ENCODE peak calls at places on chromosomes 13 and 19, in four cellular contexts. One of them, this sample, is unnamed.

GRCh38 chr13:47215741-47216140 is 318.9 kb upstream of the HTR2A start:
- DNase-seq in uterus: no peak
- DNase-seq in prostate gland: no peak
- DNase-seq in endodermal cell: peak; percentile 55
- DNase-seq in this sample: peak; percentile 82

GRCh38 chr13:24267283-24267682 is 42.1 kb upstream of the C1QTNF9 start:
- DNase-seq in prostate gland: no peak
- DNase-seq in endodermal cell: no peak
- DNase-seq in uterus: no peak
- DNase-seq in this sample: no peak

GRCh38 chr13:102799544-102800144 is 725 bp downstream of the BIVM start:
- DNase-seq in endodermal cell: peak; percentile 73
- DNase-seq in prostate gland: peak; percentile 8
- DNase-seq in uterus: no peak
- DNase-seq in this sample: peak; percentile 41

GRCh38 chr13:94345374-94346195 is 133.9 kb downstream of the DCT start:
- DNase-seq in uterus: no peak
- DNase-seq in endodermal cell: no peak
- DNase-seq in prostate gland: peak; percentile 37
- DNase-seq in this sample: peak; percentile 77

GRCh38 chr13:26247608-26248007 is 6.3 kb upstream of the CDK8 start:
- DNase-seq in uterus: no peak
- DNase-seq in prostate gland: no peak
- DNase-seq in endodermal cell: no peak
- DNase-seq in this sample: no peak

GRCh38 chr19:36605839-36606478 is 846 bp downstream of the ZNF382 start:
- DNase-seq in endodermal cell: no peak
- DNase-seq in uterus: no peak
- DNase-seq in prostate gland: no peak
- DNase-seq in this sample: peak; percentile 23

GRCh38 chr19:38277969-38278680 is 13.8 kb downstream of the SPINT2 start:
- DNase-seq in endodermal cell: no peak
- DNase-seq in uterus: peak; percentile 63
- DNase-seq in prostate gland: no peak
- DNase-seq in this sample: no peak

GRCh38 chr13:78589206-78589605 is 14.1 kb downstream of the POU4F1 start:
- DNase-seq in prostate gland: no peak
- DNase-seq in endodermal cell: peak; percentile 95
- DNase-seq in uterus: no peak
- DNase-seq in this sample: peak; percentile 26

GRCh38 chr13:70784590-70784989 is 676.3 kb upstream of the KLHL1 start:
- DNase-seq in endodermal cell: no peak
- DNase-seq in uterus: no peak
- DNase-seq in prostate gland: no peak
- DNase-seq in this sample: no peak

GRCh38 chr13:76473552-76474134 is 412.6 kb downstream of the KCTD12 start:
- DNase-seq in endodermal cell: peak; percentile 92
- DNase-seq in uterus: peak; percentile 58
- DNase-seq in prostate gland: peak; percentile 58
- DNase-seq in this sample: peak; percentile 57

GRCh38 chr19:58479303-58479702 is 3.2 kb downstream of the ZNF446 start:
- DNase-seq in endodermal cell: no peak
- DNase-seq in prostate gland: no peak
- DNase-seq in uterus: no peak
- DNase-seq in this sample: no peak

GRCh38 chr19:47541507-47541906 is 26.6 kb upstream of the NAPA start:
- DNase-seq in uterus: no peak
- DNase-seq in endodermal cell: no peak
- DNase-seq in prostate gland: no peak
- DNase-seq in this sample: no peak

GRCh38 chr13:59750860-59751259 is 412.9 kb downstream of the DIAPH3 start:
- DNase-seq in prostate gland: no peak
- DNase-seq in uterus: no peak
- DNase-seq in endodermal cell: peak; percentile 86
- DNase-seq in this sample: peak; percentile 32

GRCh38 chr13:114107686-114108081 is 24.7 kb downstream of the RASA3 start:
- DNase-seq in uterus: peak; percentile 13
- DNase-seq in prostate gland: no peak
- DNase-seq in endodermal cell: peak; percentile 39
- DNase-seq in this sample: no peak

GRCh38 chr19:52070496-52070895 is 21.9 kb upstream of the ZNF432 start:
- DNase-seq in endodermal cell: no peak
- DNase-seq in prostate gland: no peak
- DNase-seq in uterus: no peak
- DNase-seq in this sample: peak; percentile 3

GRCh38 chr13:33208290-33208990 is 77.1 kb downstream of the STARD13 start:
- DNase-seq in uterus: no peak
- DNase-seq in endodermal cell: no peak
- DNase-seq in prostate gland: no peak
- DNase-seq in this sample: peak; percentile 57

GRCh38 chr19:56383826-56384605 is 9.3 kb downstream of the ZNF582 start:
- DNase-seq in endodermal cell: no peak
- DNase-seq in prostate gland: no peak
- DNase-seq in uterus: no peak
- DNase-seq in this sample: peak; percentile 74

GRCh38 chr19:12247644-12248222 is 47.0 kb downstream of the ZNF44 start:
- DNase-seq in prostate gland: no peak
- DNase-seq in endodermal cell: no peak
- DNase-seq in uterus: no peak
- DNase-seq in this sample: peak; percentile 2

GRCh38 chr13:109776575-109776974 is 9.8 kb downstream of the IRS2 start:
- DNase-seq in prostate gland: no peak
- DNase-seq in uterus: no peak
- DNase-seq in endodermal cell: no peak
- DNase-seq in this sample: peak; percentile 30

GRCh38 chr13:109770436-109770835 is 15.9 kb downstream of the IRS2 start:
- DNase-seq in endodermal cell: no peak
- DNase-seq in prostate gland: no peak
- DNase-seq in uterus: no peak
- DNase-seq in this sample: no peak

GRCh38 chr13:109773786-109774185 is 12.6 kb downstream of the IRS2 start:
- DNase-seq in prostate gland: no peak
- DNase-seq in endodermal cell: no peak
- DNase-seq in uterus: no peak
- DNase-seq in this sample: no peak

GRCh38 chr13:109771926-109772325 is 14.5 kb downstream of the IRS2 start:
- DNase-seq in uterus: no peak
- DNase-seq in prostate gland: no peak
- DNase-seq in endodermal cell: no peak
- DNase-seq in this sample: no peak

DNA sequence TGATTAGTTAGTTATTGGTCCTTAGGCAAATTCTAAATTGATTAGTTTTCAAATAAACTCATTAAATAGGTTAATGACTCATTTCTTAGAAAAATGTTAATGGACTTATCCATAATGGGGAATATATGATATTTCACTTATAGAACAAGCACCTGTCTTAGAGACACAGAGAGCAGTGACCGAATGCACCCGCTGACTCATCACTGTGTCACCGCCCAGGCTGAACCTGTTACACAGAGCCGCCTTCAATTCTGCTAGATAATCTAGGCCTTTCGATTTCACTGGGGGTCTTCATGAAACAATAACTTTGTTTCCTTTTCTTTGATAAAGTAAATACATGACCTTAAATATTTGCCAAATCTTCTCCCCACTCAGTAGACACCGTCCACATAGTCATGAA is 13.1 kb downstream of the IRS2 start:
- DNase-seq in uterus: no peak
- DNase-seq in endodermal cell: no peak
- DNase-seq in prostate gland: no peak
- DNase-seq in this sample: peak; percentile 38
- H3K4me1 ChIP-seq in uterus: peaks cover 7% of the 10 kb centered on the region
- H3K4me1 ChIP-seq in endodermal cell: no peaks in the 10 kb centered on the region
- H3K4me1 ChIP-seq in prostate gland: no peaks in the 10 kb centered on the region
- H3K4me1 ChIP-seq in this sample: peaks cover 23% of the 10 kb centered on the region

GRCh38 chr13:51814825-51815650 is 11.1 kb upstream of the DHRS12 start:
- DNase-seq in endodermal cell: peak; percentile 93
- DNase-seq in prostate gland: peak; percentile 55
- DNase-seq in uterus: peak; percentile 65
- DNase-seq in this sample: peak; percentile 67
- H3K4me1 ChIP-seq in endodermal cell: no peaks in the 10 kb centered on the region
- H3K4me1 ChIP-seq in prostate gland: no peaks in the 10 kb centered on the region
- H3K4me1 ChIP-seq in uterus: no peaks in the 10 kb centered on the region
- H3K4me1 ChIP-seq in this sample: peaks cover 4% of the 10 kb centered on the region

GRCh38 chr19:5995606-5996005 is 17.7 kb upstream of the RANBP3 start:
- DNase-seq in endodermal cell: no peak
- DNase-seq in uterus: no peak
- DNase-seq in prostate gland: no peak
- DNase-seq in this sample: no peak
- H3K4me1 ChIP-seq in endodermal cell: no peaks in the 10 kb centered on the region
- H3K4me1 ChIP-seq in uterus: no peaks in the 10 kb centered on the region
- H3K4me1 ChIP-seq in prostate gland: peaks cover 6% of the 10 kb centered on the region
- H3K4me1 ChIP-seq in this sample: no peaks in the 10 kb centered on the region

GRCh38 chr19:35000338-35000646 is 169 bp downstream of the GRAMD1A start:
- DNase-seq in prostate gland: no peak
- DNase-seq in uterus: no peak
- DNase-seq in endodermal cell: no peak
- DNase-seq in this sample: no peak
- H3K4me1 ChIP-seq in prostate gland: peaks cover 12% of the 10 kb centered on the region
- H3K4me1 ChIP-seq in uterus: no peaks in the 10 kb centered on the region
- H3K4me1 ChIP-seq in endodermal cell: no peaks in the 10 kb centered on the region
- H3K4me1 ChIP-seq in this sample: peaks cover 8% of the 10 kb centered on the region

GRCh38 chr19:42197375-42197817 is 20.1 kb downstream of the DEDD2 start:
- DNase-seq in uterus: no peak
- DNase-seq in endodermal cell: peak; percentile 66
- DNase-seq in prostate gland: no peak
- DNase-seq in this sample: no peak
- H3K4me1 ChIP-seq in uterus: no peaks in the 10 kb centered on the region
- H3K4me1 ChIP-seq in endodermal cell: no peaks in the 10 kb centered on the region
- H3K4me1 ChIP-seq in prostate gland: no peaks in the 10 kb centered on the region
- H3K4me1 ChIP-seq in this sample: peaks cover 29% of the 10 kb centered on the region

GRCh38 chr13:112728375-112729126 is 38.7 kb downstream of the ATP11A start:
- DNase-seq in endodermal cell: peak; percentile 38
- DNase-seq in uterus: no peak
- DNase-seq in prostate gland: no peak
- DNase-seq in this sample: no peak

GRCh38 chr13:112729408-112729807 is 39.6 kb downstream of the ATP11A start:
- DNase-seq in prostate gland: no peak
- DNase-seq in uterus: no peak
- DNase-seq in endodermal cell: peak; percentile 44
- DNase-seq in this sample: no peak

GRCh38 chr13:112732679-112733078 is 42.8 kb downstream of the ATP11A start:
- DNase-seq in prostate gland: no peak
- DNase-seq in endodermal cell: no peak
- DNase-seq in uterus: no peak
- DNase-seq in this sample: no peak

GRCh38 chr13:112731667-112732616 is 42.1 kb downstream of the ATP11A start:
- DNase-seq in endodermal cell: no peak
- DNase-seq in uterus: no peak
- DNase-seq in prostate gland: no peak
- DNase-seq in this sample: no peak

DNA sequence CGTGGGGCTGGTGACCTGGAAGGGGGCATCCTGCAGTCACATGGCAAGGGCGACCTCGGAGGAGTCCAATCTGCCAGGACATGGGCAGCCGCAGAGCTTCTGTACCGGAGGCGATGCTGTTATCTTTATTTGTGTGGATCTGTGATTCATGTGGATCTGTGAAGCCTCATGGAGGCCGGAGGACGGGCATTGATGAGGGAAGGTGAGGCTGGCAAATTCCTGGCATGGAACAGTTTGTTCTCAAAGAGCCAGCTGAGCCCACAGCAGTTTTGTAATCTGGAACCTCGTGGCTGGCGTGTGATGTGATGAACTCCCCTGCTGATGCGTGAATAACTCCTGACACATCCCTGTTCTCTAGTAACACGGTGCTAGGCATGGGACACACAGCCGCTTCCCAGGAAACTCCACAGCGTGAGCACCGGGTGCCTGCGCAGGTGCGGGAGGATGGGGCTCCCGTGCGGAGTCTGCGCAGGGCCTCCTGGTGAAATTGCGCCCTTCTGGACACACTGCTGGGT is 40.4 kb downstream of the ATP11A start:
- DNase-seq in prostate gland: no peak
- DNase-seq in uterus: no peak
- DNase-seq in endodermal cell: peak; percentile 41
- DNase-seq in this sample: no peak
- H3K4me1 ChIP-seq in prostate gland: no peaks in the 10 kb centered on the region
- H3K4me1 ChIP-seq in uterus: no peaks in the 10 kb centered on the region
- H3K4me1 ChIP-seq in endodermal cell: peaks cover 7% of the 10 kb centered on the region
- H3K4me1 ChIP-seq in this sample: peaks cover 9% of the 10 kb centered on the region

GRCh38 chr19:45518469-45518826 is 11.2 kb downstream of the VASP start:
- DNase-seq in prostate gland: no peak
- DNase-seq in uterus: no peak
- DNase-seq in endodermal cell: no peak
- DNase-seq in this sample: no peak
- H3K4me1 ChIP-seq in prostate gland: peaks cover 13% of the 10 kb centered on the region
- H3K4me1 ChIP-seq in uterus: peaks cover 5% of the 10 kb centered on the region
- H3K4me1 ChIP-seq in endodermal cell: no peaks in the 10 kb centered on the region
- H3K4me1 ChIP-seq in this sample: peaks cover 24% of the 10 kb centered on the region

GRCh38 chr19:18418725-18419194 is 438 bp upstream of the SSBP4 start:
- DNase-seq in prostate gland: no peak
- DNase-seq in uterus: no peak
- DNase-seq in endodermal cell: no peak
- DNase-seq in this sample: no peak
- H3K4me1 ChIP-seq in prostate gland: peaks cover 14% of the 10 kb centered on the region
- H3K4me1 ChIP-seq in uterus: peaks cover 34% of the 10 kb centered on the region
- H3K4me1 ChIP-seq in endodermal cell: no peaks in the 10 kb centered on the region
- H3K4me1 ChIP-seq in this sample: peaks cover 27% of the 10 kb centered on the region

GRCh38 chr13:107928762-107929161 is 286.6 kb downstream of the LIG4 start:
- DNase-seq in prostate gland: no peak
- DNase-seq in uterus: no peak
- DNase-seq in endodermal cell: no peak
- DNase-seq in this sample: no peak
- H3K4me1 ChIP-seq in prostate gland: no peaks in the 10 kb centered on the region
- H3K4me1 ChIP-seq in uterus: no peaks in the 10 kb centered on the region
- H3K4me1 ChIP-seq in endodermal cell: no peaks in the 10 kb centered on the region
- H3K4me1 ChIP-seq in this sample: no peaks in the 10 kb centered on the region

This sample was measured in mammary epithelial cell.